ENCODE peak calls at places on chromosomes 16 and 17, in seven cellular contexts. J, I, F, D, S, P and V are unnamed samples.

GRCh38 chr17:80872011-80872929 is 119.4 kb upstream of the CHMP6 start:
- DNase-seq in J (no peak), I (no peak), F (no peak), D (no peak), S (no peak), P (no peak), V (no peak)

GRCh38 chr17:58277726-58278595 is 2.8 kb downstream of the MPO start:
- DNase-seq in J (no peak), I (no peak), F (no peak), D (no peak), S (no peak), P (no peak), V (peak)

GRCh38 chr17:6442775-6443174 is 1.5 kb upstream of the PIMREG start:
- DNase-seq in J (no peak), I (no peak), F (no peak), D (no peak), S (no peak), P (no peak), V (no peak)

GRCh38 chr16:17224859-17225258 is 245.9 kb downstream of the XYLT1 start:
- DNase-seq in J (peak), I (no peak), F (no peak), D (no peak), S (peak), P (peak), V (no peak)

GRCh38 chr17:63579633-63580032 is 21.1 kb upstream of the TACO1 start:
- DNase-seq in J (no peak), I (peak), F (no peak), D (no peak), S (no peak), P (no peak), V (no peak)

GRCh38 chr16:51919736-51920135 is 627.2 kb downstream of the TOX3 start:
- DNase-seq in J (no peak), I (no peak), F (peak), D (no peak), S (peak), P (no peak), V (no peak)

GRCh38 chr16:20884240-20884556 is 16.0 kb downstream of the DCUN1D3 start:
- DNase-seq in J (no peak), I (no peak), F (peak), D (no peak), S (peak), P (peak), V (no peak)

GRCh38 chr17:47694018-47694817 is at the start of gene TBKBP1:
- DNase-seq in J (peak), I (peak), F (no peak), D (peak), S (peak), P (peak), V (no peak)

GRCh38 chr16:19460397-19460796 is 42.7 kb downstream of the TMC5 start:
- DNase-seq in J (no peak), I (no peak), F (no peak), D (no peak), S (no peak), P (no peak), V (no peak)

GRCh38 chr16:72873853-72874252 is 174.1 kb downstream of the ZFHX3 start:
- DNase-seq in J (no peak), I (no peak), F (no peak), D (no peak), S (no peak), P (no peak), V (no peak)

GRCh38 chr16:50267651-50268050 is 1.3 kb downstream of the ADCY7 start:
- DNase-seq in J (no peak), I (no peak), F (no peak), D (no peak), S (no peak), P (no peak), V (no peak)

GRCh38 chr17:69415431-69415830 is 934 bp downstream of the MAP2K6 start:
- DNase-seq in J (no peak), I (no peak), F (no peak), D (no peak), S (no peak), P (no peak), V (no peak)

GRCh38 chr17:17724307-17724921 is 43.2 kb downstream of the RAI1 start:
- DNase-seq in J (peak), I (peak), F (no peak), D (no peak), S (peak), P (no peak), V (no peak)

GRCh38 chr16:10601444-10602401 is 21.3 kb upstream of the EMP2 start:
- DNase-seq in J (no peak), I (no peak), F (no peak), D (no peak), S (no peak), P (no peak), V (no peak)

GRCh38 chr17:16101440-16101839 is 101.8 kb downstream of the TTC19 start:
- DNase-seq in J (no peak), I (no peak), F (no peak), D (no peak), S (no peak), P (no peak), V (no peak)

GRCh38 chr17:16106161-16106891 is 106.7 kb downstream of the TTC19 start:
- DNase-seq in J (no peak), I (peak), F (no peak), D (no peak), S (peak), P (peak), V (no peak)

GRCh38 chr17:16104189-16104588 is 104.6 kb downstream of the TTC19 start:
- DNase-seq in J (no peak), I (no peak), F (no peak), D (no peak), S (no peak), P (no peak), V (no peak)

DNA sequence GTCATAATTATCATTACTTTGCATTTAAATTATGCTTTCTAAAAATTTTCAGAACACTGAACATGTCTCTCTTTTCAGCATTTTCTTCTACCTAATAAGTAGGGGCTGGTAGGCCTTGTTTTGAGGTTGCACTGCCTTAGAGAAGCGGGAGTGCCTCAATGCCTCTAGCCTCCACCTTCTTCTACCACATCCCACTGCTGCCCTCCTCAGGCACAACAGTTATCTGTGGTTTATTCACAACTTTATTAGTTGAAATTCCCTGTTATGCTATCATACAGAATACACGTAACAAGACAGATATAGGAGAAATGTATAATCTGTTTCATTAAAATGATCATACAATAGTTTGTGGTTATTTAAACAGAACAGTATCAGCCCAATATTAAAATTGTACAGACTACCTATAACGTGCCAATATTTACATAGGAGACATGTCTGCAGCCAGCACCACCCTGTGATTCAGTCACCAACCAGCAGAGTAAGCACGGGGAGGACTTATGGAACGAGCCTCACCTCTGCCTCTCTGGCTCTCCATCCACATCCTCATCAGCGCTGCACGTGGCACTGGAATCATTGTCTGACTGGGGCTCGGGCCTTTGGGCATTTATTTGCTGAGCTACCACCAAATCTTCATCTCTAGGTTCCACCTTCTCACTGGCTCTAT is 101.2 kb downstream of the TTC19 start:
- DNase-seq in J (no peak), I (peak), F (peak), D (no peak), S (peak), P (no peak), V (no peak)
- TF ChIP-seq CTCF in J (no peak), I (peak), F (peak), D (no peak), S (peak), P (no peak), V (no peak)

GRCh38 chr16:87185313-87185712 is 131.9 kb downstream of the C16orf95 start:
- DNase-seq in J (no peak), I (no peak), F (no peak), D (no peak), S (no peak), P (no peak), V (no peak)
- TF ChIP-seq CTCF in J (no peak), I (no peak), F (peak), D (peak), S (no peak), P (no peak), V (peak)

GRCh38 chr17:10469459-10469858 is at the start of gene MYH4:
- DNase-seq in J (no peak), I (no peak), F (no peak), D (no peak), S (no peak), P (no peak), V (no peak)
- TF ChIP-seq CTCF in J (no peak), I (no peak), F (no peak), D (no peak), S (no peak), P (no peak), V (no peak)

DNA sequence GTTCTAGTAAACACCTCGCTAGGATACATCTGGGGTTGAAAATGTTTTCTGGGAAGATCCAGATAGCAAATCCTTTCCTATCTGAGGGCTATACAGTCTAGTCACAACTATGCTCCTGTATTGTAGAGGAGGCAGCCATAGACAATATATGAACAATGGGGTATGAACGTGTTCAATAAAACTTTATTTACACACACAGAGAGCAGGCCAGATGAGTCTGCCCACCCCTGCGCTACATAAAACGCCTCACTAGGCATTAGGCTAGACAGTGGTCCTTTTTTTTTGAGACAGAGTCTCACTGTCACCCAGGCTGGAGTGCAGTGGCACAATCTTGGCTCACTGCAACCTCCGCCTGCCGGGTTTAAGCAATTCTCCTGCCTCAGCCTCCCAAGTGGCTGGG is 11.1 kb downstream of the USP36 start:
- DNase-seq in J (no peak), I (no peak), F (no peak), D (no peak), S (no peak), P (no peak), V (no peak)
- TF ChIP-seq CTCF in J (no peak), I (no peak), F (no peak), D (no peak), S (no peak), P (no peak), V (no peak)